ENCODE peak calls at places on chromosomes 7 and 10, in six cellular contexts. H is cardiac muscle cell, O is aorta, S is PC-3, U is IMR-90, T is fibroblast of lung. C is an unnamed sample. For H3K27me3, the result is how much of the 10 kb centered on the place peaks cover.

GRCh38 chr7:117127585-117128168 is 174.4 kb downstream of the ST7 start:
- DNase-seq in O (peak), T (peak), U (peak), H (peak), S (peak), C (no peak)

GRCh38 chr10:30422981-30423654 is 10.9 kb upstream of the MAP3K8 start:
- DNase-seq in S (peak), T (peak), H (no peak), U (peak), O (peak), C (peak)

GRCh38 chr10:30384791-30385201 is 35.7 kb upstream of the MTPAP start:
- DNase-seq in S (peak), O (no peak), H (peak), U (peak), T (peak), C (peak)

GRCh38 chr10:131021246-131021895 is 290.1 kb downstream of the TCERG1L start:
- DNase-seq in T (no peak), O (no peak), S (no peak), H (no peak), U (no peak), C (peak)

GRCh38 chr7:28423919-28424514 is 11.7 kb downstream of the CREB5 start:
- DNase-seq in U (no peak), H (no peak), T (no peak), O (no peak), S (no peak), C (no peak)

GRCh38 chr10:70499829-70500167 is 21.2 kb downstream of the PALD1 start:
- DNase-seq in S (no peak), H (no peak), O (no peak), U (no peak), T (no peak), C (no peak)

GRCh38 chr7:35549781-35550180 is 145.2 kb downstream of the HERPUD2 start:
- DNase-seq in U (no peak), O (no peak), S (no peak), T (no peak), H (no peak), C (no peak)

GRCh38 chr10:56481521-56482091 is 120.5 kb upstream of the ZWINT start:
- DNase-seq in H (no peak), T (no peak), U (no peak), S (no peak), O (no peak), C (no peak)

GRCh38 chr7:151088019-151088855 is 2.0 kb downstream of the AGAP3 start:
- DNase-seq in U (no peak), T (peak), O (no peak), S (peak), H (no peak), C (no peak)

GRCh38 chr10:66827353-66827752 is 98.5 kb upstream of the LRRTM3 start:
- DNase-seq in U (peak), H (no peak), O (no peak), S (peak), T (peak), C (no peak)

GRCh38 chr10:3773465-3774017 is 11.5 kb downstream of the KLF6 start:
- DNase-seq in S (no peak), H (no peak), T (peak), O (no peak), U (peak), C (no peak)

GRCh38 chr7:107856806-107857540 is 34.0 kb upstream of the DLD start:
- DNase-seq in H (no peak), S (no peak), U (no peak), O (no peak), T (no peak), C (no peak)

GRCh38 chr7:134174797-134175261 is 47.7 kb downstream of the LRGUK start:
- DNase-seq in S (peak), T (peak), O (no peak), U (peak), H (no peak), C (peak)

GRCh38 chr7:3683886-3684539 is 383.0 kb downstream of the SDK1 start:
- DNase-seq in H (no peak), U (no peak), T (no peak), O (no peak), S (no peak), C (no peak)

GRCh38 chr7:50112250-50112649 is 19.2 kb upstream of the ZPBP start:
- DNase-seq in H (no peak), T (no peak), O (no peak), U (no peak), S (no peak), C (no peak)

GRCh38 chr7:113698556-113699220 is 220.1 kb downstream of the PPP1R3A start:
- DNase-seq in H (peak), O (no peak), U (peak), T (peak), S (peak), C (no peak)

GRCh38 chr7:21616796-21617436 is 74.1 kb downstream of the DNAH11 start:
- DNase-seq in U (peak), H (no peak), S (peak), T (peak), O (no peak), C (no peak)

GRCh38 chr10:5563991-5564536 is 39.3 kb downstream of the CALML3 start:
- DNase-seq in H (no peak), S (peak), U (peak), T (no peak), O (no peak), C (peak)

GRCh38 chr7:114083714-114084113 is 164.9 kb upstream of the PPP1R3A start:
- DNase-seq in H (peak), O (no peak), U (no peak), T (no peak), S (no peak), C (no peak)

GRCh38 chr7:77184990-77185389 is 14.6 kb downstream of the FGL2 start:
- DNase-seq in T (no peak), O (no peak), H (no peak), S (no peak), U (no peak), C (no peak)

GRCh38 chr7:122352454-122352853 is 47.9 kb upstream of the FEZF1 start:
- DNase-seq in T (no peak), H (no peak), U (no peak), S (no peak), O (no peak), C (no peak)

GRCh38 chr10:102705531-102705930 is 8.7 kb downstream of the ARL3 start:
- DNase-seq in O (no peak), H (no peak), T (no peak), S (no peak), U (no peak), C (no peak)

GRCh38 chr10:102701272-102701671 is 12.9 kb downstream of the ARL3 start:
- DNase-seq in U (peak), H (no peak), T (no peak), S (no peak), O (no peak), C (no peak)

GRCh38 chr10:102704915-102705314 is 9.3 kb downstream of the ARL3 start:
- DNase-seq in O (no peak), U (peak), S (no peak), T (peak), H (no peak), C (no peak)

GRCh38 chr10:102702742-102703141 is 11.5 kb downstream of the ARL3 start:
- DNase-seq in S (no peak), O (no peak), H (no peak), U (peak), T (no peak), C (no peak)

GRCh38 chr10:102701796-102702195 is 12.4 kb downstream of the ARL3 start:
- DNase-seq in O (no peak), S (no peak), U (no peak), H (no peak), T (no peak), C (no peak)
- H3K27me3 ChIP-seq in O (under half), S (under half), U (under half), H (under half), T (under half), C (under half)

DNA sequence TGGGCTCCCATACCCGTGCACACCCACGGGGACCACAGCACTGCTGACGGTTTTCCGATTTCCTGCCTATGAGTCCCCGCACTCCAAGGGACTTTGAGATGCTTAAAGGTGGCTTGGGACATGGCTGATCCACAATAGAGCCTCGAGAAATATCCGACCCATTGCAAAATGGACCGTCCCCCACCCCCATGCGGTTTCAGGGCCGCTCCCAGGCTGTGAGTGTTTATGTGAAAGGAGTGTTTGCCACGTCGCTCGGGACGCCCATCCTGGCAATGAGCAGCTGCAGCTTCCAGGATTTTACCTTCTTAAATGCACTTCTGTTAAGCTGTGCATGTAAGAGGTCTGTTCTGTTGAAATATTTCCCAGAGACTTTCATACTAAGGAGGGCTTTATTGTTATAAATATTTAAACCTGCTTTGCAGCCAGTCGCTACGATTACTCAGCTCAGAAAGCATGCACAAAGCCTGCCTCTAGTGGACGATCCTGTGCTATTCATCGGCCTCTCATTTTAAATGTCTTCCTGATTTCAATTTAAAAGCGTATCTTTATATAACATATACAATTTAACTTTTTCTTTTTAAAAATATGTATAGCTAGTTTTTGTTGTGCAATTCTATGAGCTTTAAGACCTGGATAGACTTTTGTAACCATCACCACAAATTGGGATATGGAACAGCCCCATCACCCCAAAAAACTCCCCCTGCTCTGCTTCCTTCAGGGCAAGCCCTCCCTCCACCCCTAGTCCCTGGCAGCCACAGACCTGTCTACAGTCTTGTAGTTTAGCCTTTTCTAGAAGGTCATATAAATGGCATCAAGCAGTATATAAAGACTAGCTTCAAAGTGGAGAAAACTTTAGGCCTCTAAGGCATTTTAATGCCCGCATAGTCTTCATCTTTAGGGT is 418.3 kb downstream of the PAXIP1 start:
- DNase-seq in U (no peak), O (no peak), S (peak), H (peak), T (no peak), C (peak)
- H3K4me3 ChIP-seq in U (no peak), O (no peak), S (no peak), H (no peak), T (no peak), C (no peak)

GRCh38 chr10:23194966-23195845 is 3.1 kb downstream of the PTF1A start:
- DNase-seq in T (no peak), U (no peak), O (no peak), S (no peak), H (no peak), C (no peak)
- H3K27me3 ChIP-seq in T (under half), U (half or more), O (under half), S (under half), H (half or more), C (half or more)

DNA sequence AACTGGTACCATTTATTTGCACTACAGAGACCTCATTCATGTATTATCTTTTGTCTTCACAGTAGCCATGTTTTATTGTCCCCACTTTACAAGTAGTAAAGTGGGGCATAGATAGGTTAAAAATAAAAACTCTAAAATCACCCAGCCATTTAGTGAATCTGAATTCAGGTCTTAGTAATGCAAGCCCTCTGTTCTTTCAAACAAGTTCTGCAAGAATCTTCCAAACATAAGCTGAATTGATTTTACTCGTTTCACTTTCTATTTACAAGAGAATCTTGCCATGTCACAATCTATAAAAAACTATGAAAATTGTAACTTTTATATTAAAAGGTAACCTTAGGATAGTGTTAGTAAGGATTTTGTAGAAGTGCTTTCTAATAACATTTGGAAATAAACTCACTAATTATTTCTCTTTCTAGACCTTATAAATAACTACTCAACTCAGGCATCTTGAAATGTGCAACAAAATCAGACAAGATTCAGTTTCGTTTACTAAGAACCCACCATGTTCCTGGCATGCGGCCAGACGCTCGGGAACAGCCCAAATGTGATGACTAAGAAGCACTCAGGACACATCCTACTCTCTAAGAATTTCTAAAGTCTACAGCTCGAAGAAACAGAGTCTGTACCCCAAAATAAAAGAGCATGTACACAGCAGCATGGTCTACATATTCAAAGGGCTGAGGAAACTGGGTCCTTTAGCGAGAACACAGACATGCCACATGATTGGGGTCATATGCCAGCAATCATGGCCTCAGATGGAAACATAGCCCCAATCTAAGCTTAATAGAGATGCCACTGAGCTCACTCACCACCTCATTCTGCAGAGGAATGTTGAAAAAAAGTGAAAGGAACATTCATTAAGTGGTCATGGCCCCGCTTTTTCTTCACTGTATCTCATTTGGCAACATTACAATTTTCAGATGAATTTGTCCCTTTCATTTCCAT is 167.6 kb downstream of the AMPH start:
- DNase-seq in U (peak), O (peak), T (peak), S (peak), H (no peak), C (peak)
- H3K4me3 ChIP-seq in U (no peak), O (no peak), T (no peak), S (no peak), H (no peak), C (no peak)

GRCh38 chr7:143272871-143273270 is 9.6 kb downstream of the GSTK1 start:
- DNase-seq in U (no peak), T (no peak), H (no peak), S (no peak), O (no peak), C (no peak)

GRCh38 chr7:143269254-143269653 is 6.0 kb downstream of the GSTK1 start:
- DNase-seq in T (no peak), S (no peak), H (no peak), O (no peak), U (no peak), C (no peak)

DNA sequence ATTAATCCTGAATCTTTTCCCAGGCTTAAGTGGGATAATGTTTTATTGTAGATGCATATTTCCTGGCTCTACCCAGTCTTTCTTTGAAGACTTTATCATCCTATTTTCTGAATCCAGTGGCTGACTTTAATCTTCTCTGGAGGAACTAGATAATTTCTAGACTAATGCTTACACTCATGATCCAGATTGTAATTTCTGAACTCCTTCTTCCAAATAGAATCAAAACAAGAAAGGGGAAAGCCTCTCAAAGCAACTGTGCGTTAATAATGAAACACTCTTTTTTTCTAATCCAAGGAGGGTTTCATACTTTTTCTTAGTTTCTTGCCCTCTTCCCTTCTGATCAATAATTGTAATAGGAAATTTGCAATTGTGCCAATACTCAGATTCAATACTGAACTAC is 8.0 kb downstream of the GSTK1 start:
- DNase-seq in S (no peak), H (no peak), U (no peak), O (no peak), T (no peak), C (no peak)
- H3K27me3 ChIP-seq in S (under half), H (under half), U (under half), O (under half), T (under half), C (under half)

GRCh38 chr10:75395171-75395954 is 6.2 kb downstream of the ZNF503 start:
- DNase-seq in T (peak), O (peak), S (peak), U (peak), H (peak), C (no peak)
- H3K4me3 ChIP-seq in T (peak), O (no peak), S (peak), U (peak), H (peak), C (no peak)